ENCODE peak calls at places on chromosomes 13 and 19, in six cellular contexts. O is IMR-90, G is H9, X is H1, R is neuronal stem cell, B is mesenchymal stem cell. V is an unnamed sample.

GRCh38 chr19:18000981-18001836 is 6.8 kb upstream of the ARRDC2 start:
- DNase-seq in O (peak), G (peak), X (no peak), R (no peak), B (peak), V (peak)

GRCh38 chr13:25762288-25762687 is 289.5 kb downstream of the SHISA2 start:
- DNase-seq in O (no peak), G (no peak), X (no peak), R (no peak), B (no peak), V (no peak)

GRCh38 chr13:39599842-39600241 is 3.2 kb downstream of the LHFPL6 start:
- DNase-seq in O (peak), G (no peak), X (no peak), R (no peak), B (no peak), V (no peak)

GRCh38 chr13:98279473-98280175 is 102.6 kb upstream of the RNF113B start:
- DNase-seq in O (no peak), G (peak), X (no peak), R (no peak), B (no peak), V (no peak)

GRCh38 chr13:76943646-76944045 is 4.7 kb upstream of the ACOD1 start:
- DNase-seq in O (no peak), G (no peak), X (no peak), R (no peak), B (no peak), V (no peak)

GRCh38 chr19:35437152-35437951 is 10.7 kb upstream of the FFAR2 start:
- DNase-seq in O (no peak), G (no peak), X (no peak), R (no peak), B (peak), V (no peak)

GRCh38 chr19:6164906-6165531 is 29.6 kb downstream of the ACSBG2 start:
- DNase-seq in O (no peak), G (no peak), X (no peak), R (no peak), B (no peak), V (no peak)

GRCh38 chr19:18259848-18260247 is 14.4 kb downstream of the IQCN start:
- DNase-seq in O (no peak), G (no peak), X (no peak), R (no peak), B (peak), V (no peak)

GRCh38 chr19:36140289-36141038 is 598 bp downstream of the CAPNS1 start:
- DNase-seq in O (peak), G (peak), X (no peak), R (peak), B (peak), V (peak)

GRCh38 chr13:112713517-112714253 is 23.8 kb downstream of the ATP11A start:
- DNase-seq in O (no peak), G (no peak), X (no peak), R (no peak), B (no peak), V (no peak)

GRCh38 chr19:44846455-44847143 is 502 bp downstream of the NECTIN2 start:
- DNase-seq in O (no peak), G (peak), X (no peak), R (peak), B (peak), V (peak)

GRCh38 chr13:37966266-37966665 is 96.7 kb upstream of the TRPC4 start:
- DNase-seq in O (no peak), G (no peak), X (no peak), R (no peak), B (no peak), V (peak)

GRCh38 chr19:43781630-43782310 is 997 bp upstream of the KCNN4 start:
- DNase-seq in O (no peak), G (no peak), X (no peak), R (no peak), B (no peak), V (no peak)

GRCh38 chr13:106182404-106182803 is 353.1 kb downstream of the EFNB2 start:
- DNase-seq in O (peak), G (no peak), X (no peak), R (no peak), B (peak), V (no peak)

GRCh38 chr13:42894765-42895181 is 97.3 kb downstream of the EPSTI1 start:
- DNase-seq in O (peak), G (no peak), X (no peak), R (no peak), B (no peak), V (no peak)

GRCh38 chr13:73827434-73827833 is 306.8 kb downstream of the KLF12 start:
- DNase-seq in O (no peak), G (no peak), X (no peak), R (no peak), B (no peak), V (no peak)

GRCh38 chr19:31330761-31331160 is 18.5 kb downstream of the TSHZ3 start:
- DNase-seq in O (no peak), G (no peak), X (no peak), R (no peak), B (no peak), V (no peak)

GRCh38 chr13:50099473-50099872 is 84.2 kb downstream of the KCNRG start:
- DNase-seq in O (no peak), G (no peak), X (no peak), R (no peak), B (no peak), V (no peak)

GRCh38 chr19:51777570-51778460 is 16.8 kb downstream of the FPR2 start:
- DNase-seq in O (peak), G (peak), X (peak), R (peak), B (peak), V (peak)

GRCh38 chr19:1822210-1822609 is 10.1 kb upstream of the ATP8B3 start:
- DNase-seq in O (no peak), G (no peak), X (no peak), R (no peak), B (no peak), V (no peak)

GRCh38 chr13:109160887-109161669 is 531.7 kb downstream of the MYO16 start:
- DNase-seq in O (no peak), G (no peak), X (no peak), R (no peak), B (peak), V (no peak)

GRCh38 chr13:43301341-43301969 is 278.1 kb downstream of the DNAJC15 start:
- DNase-seq in O (peak), G (no peak), X (no peak), R (no peak), B (no peak), V (no peak)

GRCh38 chr13:35978607-35979316 is 152.4 kb downstream of the DCLK1 start:
- DNase-seq in O (peak), G (no peak), X (no peak), R (peak), B (peak), V (peak)

GRCh38 chr19:42282036-42282762 is 13.1 kb downstream of the CIC start:
- DNase-seq in O (peak), G (no peak), X (no peak), R (no peak), B (peak), V (no peak)

GRCh38 chr13:29754486-29754806 is 96.0 kb downstream of the UBL3 start:
- DNase-seq in O (peak), G (peak), X (no peak), R (peak), B (peak), V (peak)

GRCh38 chr13:45674908-45675307 is 27.2 kb upstream of the CBY2 start:
- DNase-seq in O (peak), G (no peak), X (no peak), R (peak), B (peak), V (no peak)

GRCh38 chr13:41273806-41274441 is 10.5 kb upstream of the MTRF1 start:
- DNase-seq in O (no peak), G (no peak), X (no peak), R (no peak), B (no peak), V (no peak)

DNA sequence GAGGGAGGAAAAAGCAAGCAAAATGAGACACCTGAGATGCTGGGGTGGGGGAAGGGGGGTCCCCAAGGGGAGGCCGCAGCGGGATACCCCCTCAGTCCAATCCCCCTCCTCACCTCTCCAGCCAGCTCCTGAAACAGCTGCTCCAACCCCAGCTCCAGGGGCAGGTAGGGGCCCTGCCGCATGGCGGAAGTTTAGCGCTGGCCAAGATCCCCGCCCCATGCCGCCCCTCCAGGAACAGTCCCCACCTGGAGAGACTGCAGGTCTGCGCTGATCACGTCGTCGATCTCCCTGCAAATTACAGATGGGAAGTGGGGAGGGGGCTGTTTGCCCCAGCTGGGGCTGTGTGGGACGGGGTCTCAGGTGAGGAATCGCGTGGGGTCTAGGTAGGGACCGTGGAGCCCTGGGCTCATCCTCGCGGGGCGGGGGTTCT is 9.0 kb downstream of the CAPN12 start:
- DNase-seq in O (no peak), G (peak), X (no peak), R (no peak), B (no peak), V (peak)
- H2AFZ ChIP-seq in O (peak), G (no peak), X (no peak), R (peak), B (no peak), V (peak)

GRCh38 chr13:26872444-26873173 is 112.0 kb upstream of the GPR12 start:
- DNase-seq in O (peak), G (peak), X (peak), R (peak), B (peak), V (peak)
- H2BK120ac ChIP-seq in O (no peak), G (no peak), X (no peak), R (no peak), B (no peak), V (no peak)

GRCh38 chr19:58279925-58280316 is 1.2 kb downstream of the ZNF8 start:
- DNase-seq in O (no peak), G (no peak), X (no peak), R (no peak), B (no peak), V (no peak)
- H2AFZ ChIP-seq in O (no peak), G (no peak), X (no peak), R (no peak), B (no peak), V (no peak)

DNA sequence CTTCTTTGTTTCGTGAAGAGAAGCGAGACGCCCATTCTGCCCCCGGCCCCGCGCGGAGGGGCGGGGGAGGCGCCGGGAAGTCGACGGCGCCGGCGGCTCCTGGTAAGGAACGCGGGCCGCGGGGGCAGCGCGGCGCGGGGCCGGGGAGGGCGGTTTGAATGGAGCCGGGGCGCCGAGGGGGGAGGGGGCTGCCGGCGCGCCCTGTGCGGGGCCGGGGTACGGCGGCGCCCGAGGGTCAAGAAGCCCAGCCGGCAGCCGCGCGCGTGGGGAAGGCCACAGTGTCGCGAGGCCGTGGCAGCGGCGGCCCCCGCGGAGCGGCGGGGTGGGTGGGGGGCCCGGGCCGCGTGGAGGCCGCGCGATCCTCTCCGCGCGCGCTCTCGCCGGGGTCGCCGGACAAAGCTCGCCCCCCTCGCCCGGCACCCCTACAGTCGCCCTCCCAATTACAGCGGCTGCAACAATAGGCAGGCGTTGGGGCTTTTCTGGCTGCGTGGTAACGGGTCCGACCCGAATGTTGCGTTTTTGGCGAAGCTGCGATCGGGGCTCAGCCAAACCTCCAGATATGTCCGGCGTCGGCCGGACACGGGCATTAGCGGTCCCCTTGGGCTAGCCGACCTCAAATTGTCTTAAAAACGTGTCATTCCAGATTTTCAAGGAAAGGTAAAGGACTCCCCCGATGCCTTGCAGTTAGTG is 388 bp downstream of the SMARCA4 start:
- DNase-seq in O (no peak), G (peak), X (no peak), R (peak), B (no peak), V (peak)
- H2BK120ac ChIP-seq in O (peak), G (no peak), X (peak), R (peak), B (peak), V (peak)

V was measured in trophoblast cell.